ENCODE peak calls at places on chromosomes 2 and 18, in seven cellular contexts. J, O, N, M, C, P and E are unnamed samples.

GRCh38 chr18:32769242-32770180 is 3.3 kb downstream of the KLHL14 start:
- DNase-seq in J (no peak), O (no peak), N (no peak), M (no peak), C (no peak), P (no peak), E (peak; percentile 60)

GRCh38 chr2:176092270-176093144 is at the start of gene HOXD13:
- DNase-seq in J (no peak), O (no peak), N (peak; percentile 82), M (no peak), C (no peak), P (peak; percentile 36), E (peak; percentile 72)

GRCh38 chr2:35871672-35872071 is 483.9 kb upstream of the CRIM1 start:
- DNase-seq in J (no peak), O (no peak), N (peak; percentile 13), M (no peak), C (no peak), P (no peak), E (no peak)

GRCh38 chr2:43049836-43050796 is 176.3 kb downstream of the ZFP36L2 start:
- DNase-seq in J (no peak), O (no peak), N (peak; percentile 20), M (peak; percentile 54), C (no peak), P (no peak), E (no peak)

GRCh38 chr2:238869293-238870124 is 21.6 kb downstream of the TWIST2 start:
- DNase-seq in J (peak; percentile 31), O (peak; percentile 34), N (no peak), M (no peak), C (no peak), P (no peak), E (no peak)

GRCh38 chr2:118763797-118764196 is 83.7 kb downstream of the EN1 start:
- DNase-seq in J (peak; percentile 30), O (peak; percentile 8), N (peak; percentile 18), M (no peak), C (no peak), P (no peak), E (no peak)

GRCh38 chr18:43662657-43663056 is 385.4 kb upstream of the SYT4 start:
- DNase-seq in J (peak; percentile 79), O (peak; percentile 92), N (no peak), M (no peak), C (no peak), P (no peak), E (no peak)

GRCh38 chr2:15747698-15748471 is 156.2 kb downstream of the DDX1 start:
- DNase-seq in J (no peak), O (no peak), N (no peak), M (no peak), C (no peak), P (no peak), E (peak; percentile 58)

GRCh38 chr2:171083426-171083825 is 77.3 kb downstream of the TLK1 start:
- DNase-seq in J (no peak), O (no peak), N (no peak), M (no peak), C (no peak), P (no peak), E (no peak)

GRCh38 chr2:189579585-189579984 is 1.0 kb downstream of the SLC40A1 start:
- DNase-seq in J (peak; percentile 69), O (no peak), N (peak; percentile 86), M (no peak), C (no peak), P (no peak), E (no peak)

GRCh38 chr2:165610591-165611029 is 141.1 kb downstream of the CSRNP3 start:
- DNase-seq in J (no peak), O (no peak), N (peak; percentile 4), M (no peak), C (no peak), P (no peak), E (no peak)

GRCh38 chr2:7992612-7993596 is 689.0 kb upstream of the ID2 start:
- DNase-seq in J (peak; percentile 16), O (no peak), N (no peak), M (no peak), C (no peak), P (no peak), E (no peak)

GRCh38 chr2:64945973-64946736 is 43.0 kb upstream of the SLC1A4 start:
- DNase-seq in J (no peak), O (peak; percentile 17), N (peak; percentile 99), M (peak; percentile 69), C (no peak), P (no peak), E (peak; percentile 13)

GRCh38 chr2:118387509-118387908 is 299.2 kb downstream of the INSIG2 start:
- DNase-seq in J (peak; percentile 13), O (peak; percentile 67), N (no peak), M (no peak), C (no peak), P (no peak), E (no peak)

GRCh38 chr18:14117611-14118010 is 14.6 kb downstream of the ZNF519 start:
- DNase-seq in J (no peak), O (peak; percentile 4), N (no peak), M (no peak), C (no peak), P (no peak), E (no peak)
- TF ChIP-seq CTCF in J (no peak), O (no peak), N (no peak), M (no peak), C (no peak), P (no peak), E (no peak)

DNA sequence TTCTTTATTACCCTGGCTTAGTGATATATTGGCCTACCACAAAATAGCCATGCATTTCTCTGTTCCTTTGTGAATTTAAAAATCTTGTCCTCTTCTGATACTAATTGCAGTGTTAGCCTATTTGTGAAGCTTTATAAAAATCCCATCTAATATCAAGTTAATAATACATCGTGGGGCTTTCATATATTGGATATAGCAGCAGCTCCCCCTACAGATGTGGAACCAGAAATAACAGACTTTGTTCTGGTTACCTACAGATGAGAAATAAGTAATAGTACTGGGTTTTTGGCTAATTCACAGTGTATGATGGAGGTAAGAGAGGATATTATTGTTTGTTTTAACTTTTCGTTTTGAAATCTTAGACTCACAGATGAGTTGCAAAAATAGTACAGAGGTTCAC is 1661.7 kb upstream of the PIK3C3 start:
- DNase-seq in J (peak; percentile 40), O (no peak), N (no peak), M (no peak), C (no peak), P (no peak), E (no peak)
- TF ChIP-seq CTCF in J (peak; percentile 50), O (peak; percentile 35), N (no peak), M (peak; percentile 34), C (peak; percentile 24), P (no peak), E (no peak)

GRCh38 chr2:218605438-218605837 is 2.3 kb upstream of the PLCD4 start:
- DNase-seq in J (peak; percentile 29), O (peak; percentile 64), N (no peak), M (no peak), C (peak; percentile 23), P (no peak), E (no peak)

GRCh38 chr2:218607436-218608115 is at the start of gene PLCD4:
- DNase-seq in J (peak; percentile 69), O (peak; percentile 74), N (no peak), M (no peak), C (peak; percentile 15), P (no peak), E (peak; percentile 15)
- TF ChIP-seq CTCF in J (peak; percentile 17), O (no peak), N (no peak), M (no peak), C (no peak), P (no peak), E (no peak)

DNA sequence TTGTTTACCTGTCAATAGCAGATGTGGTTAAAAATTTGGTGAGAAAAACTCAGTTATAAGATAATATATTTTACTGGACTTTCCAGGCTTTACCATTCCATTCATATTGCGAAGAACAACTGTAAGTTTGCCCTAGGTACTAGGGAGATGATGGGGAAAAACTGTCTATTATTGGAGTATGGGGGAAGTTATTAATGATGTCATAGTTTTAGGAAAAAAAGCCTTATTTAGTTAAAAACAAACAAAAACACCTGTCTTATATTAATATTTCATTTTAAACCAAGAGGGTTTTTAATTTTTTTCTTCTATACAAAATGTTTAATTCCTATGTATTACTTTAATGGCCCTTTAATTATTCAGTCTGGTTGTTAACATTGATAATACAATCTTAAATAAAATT is 18.2 kb downstream of the SP9 start:
- DNase-seq in J (no peak), O (no peak), N (no peak), M (no peak), C (no peak), P (no peak), E (no peak)
- TF ChIP-seq CTCF in J (no peak), O (no peak), N (no peak), M (no peak), C (no peak), P (no peak), E (no peak)

GRCh38 chr2:161306919-161307318 is 1.3 kb upstream of the PSMD14 start:
- DNase-seq in J (no peak), O (no peak), N (peak; percentile 28), M (no peak), C (no peak), P (no peak), E (no peak)

GRCh38 chr2:161308178-161308955 is at the start of gene PSMD14:
- DNase-seq in J (peak; percentile 95), O (peak; percentile 95), N (peak; percentile 98), M (peak; percentile 96), C (peak; percentile 92), P (peak; percentile 73), E (peak; percentile 87)

GRCh38 chr2:161307676-161308075 is 549 bp upstream of the PSMD14 start:
- DNase-seq in J (no peak), O (no peak), N (peak; percentile 20), M (no peak), C (no peak), P (no peak), E (no peak)

GRCh38 chr2:161303535-161304050 is 4.6 kb upstream of the PSMD14 start:
- DNase-seq in J (no peak), O (no peak), N (no peak), M (no peak), C (no peak), P (no peak), E (no peak)
- TF ChIP-seq CTCF in J (no peak), O (no peak), N (no peak), M (no peak), C (no peak), P (no peak), E (no peak)